ENCODE peak calls at places on chromosome 20, in eight cellular contexts. M is fibroblast of lung, B is breast epithelium, I is neural progenitor cell, F is mammary epithelial cell, W is left ventricle myocardium inferior, C is tibial artery, L is hepatocyte. D is an unnamed sample. For H3K36me3, the result is how much of the 10 kb centered on the place peaks cover.

GRCh38 chr20:52785678-52786077 is 186.5 kb upstream of the TSHZ2 start:
- DNase-seq in M (no peak), B (peak), I (no peak), F (peak), W (peak), C (peak), L (no peak), D (no peak)

GRCh38 chr20:29874476-29875202 is 1382.8 kb upstream of the DEFB115 start:
- DNase-seq in M (no peak), B (no peak), I (no peak), F (no peak), W (no peak), C (no peak), L (no peak), D (no peak)

GRCh38 chr20:32973077-32973717 is 31.0 kb downstream of the SUN5 start:
- DNase-seq in M (no peak), B (no peak), I (no peak), F (no peak), W (no peak), C (no peak), L (no peak), D (no peak)

GRCh38 chr20:10699941-10700340 is 26.1 kb upstream of the JAG1 start:
- DNase-seq in M (no peak), B (no peak), I (no peak), F (no peak), W (no peak), C (no peak), L (no peak), D (no peak)

GRCh38 chr20:63532449-63532971 is 4.7 kb downstream of the PTK6 start:
- DNase-seq in M (no peak), B (no peak), I (peak), F (no peak), W (no peak), C (no peak), L (no peak), D (no peak)

GRCh38 chr20:62587757-62588402 is 54.4 kb upstream of the SLCO4A1 start:
- DNase-seq in M (peak), B (no peak), I (peak), F (no peak), W (no peak), C (no peak), L (peak), D (no peak)

GRCh38 chr20:61719691-61720347 is 345.9 kb downstream of the TAF4 start:
- DNase-seq in M (peak), B (no peak), I (peak), F (no peak), W (no peak), C (no peak), L (no peak), D (no peak)

GRCh38 chr20:49567421-49568256 is at the start of gene PTGIS:
- DNase-seq in M (no peak), B (no peak), I (peak), F (no peak), W (no peak), C (peak), L (peak), D (no peak)

GRCh38 chr20:32292548-32292947 is 15.1 kb downstream of the KIF3B start:
- DNase-seq in M (no peak), B (no peak), I (no peak), F (no peak), W (no peak), C (no peak), L (no peak), D (no peak)

GRCh38 chr20:45819466-45819865 is 7.0 kb downstream of the UBE2C start:
- DNase-seq in M (no peak), B (no peak), I (no peak), F (no peak), W (no peak), C (no peak), L (no peak), D (no peak)

GRCh38 chr20:1335961-1336698 is 7.2 kb upstream of the SDCBP2 start:
- DNase-seq in M (no peak), B (no peak), I (no peak), F (no peak), W (no peak), C (no peak), L (no peak), D (no peak)

GRCh38 chr20:32685541-32686529 is 12.1 kb upstream of the C20orf203 start:
- DNase-seq in M (peak), B (no peak), I (peak), F (no peak), W (peak), C (no peak), L (peak), D (no peak)

GRCh38 chr20:4244700-4245485 is 229.5 kb upstream of the RNF24 start:
- DNase-seq in M (no peak), B (no peak), I (no peak), F (no peak), W (no peak), C (no peak), L (peak), D (no peak)

GRCh38 chr20:722822-723644 is 45.3 kb downstream of the SLC52A3 start:
- DNase-seq in M (no peak), B (no peak), I (no peak), F (no peak), W (no peak), C (no peak), L (no peak), D (no peak)

GRCh38 chr20:57072184-57072583 is 194.3 kb downstream of the BMP7 start:
- DNase-seq in M (no peak), B (no peak), I (no peak), F (no peak), W (no peak), C (no peak), L (no peak), D (no peak)

GRCh38 chr20:59836768-59837167 is 96.7 kb downstream of the SYCP2 start:
- DNase-seq in M (no peak), B (no peak), I (no peak), F (peak), W (no peak), C (no peak), L (no peak), D (no peak)

GRCh38 chr20:59177266-59178250 is 13.9 kb downstream of the ZNF831 start:
- DNase-seq in M (no peak), B (no peak), I (no peak), F (no peak), W (no peak), C (no peak), L (no peak), D (no peak)

GRCh38 chr20:40563296-40563950 is 125.6 kb downstream of the MAFB start:
- DNase-seq in M (peak), B (no peak), I (no peak), F (peak), W (no peak), C (no peak), L (peak), D (peak)

GRCh38 chr20:23667666-23668065 is 21.2 kb downstream of the CST4 start:
- DNase-seq in M (no peak), B (no peak), I (no peak), F (no peak), W (no peak), C (no peak), L (no peak), D (no peak)

GRCh38 chr20:56995635-56996075 is 270.8 kb downstream of the BMP7 start:
- DNase-seq in M (no peak), B (no peak), I (peak), F (peak), W (no peak), C (no peak), L (peak), D (no peak)

GRCh38 chr20:24742989-24743388 is 206.1 kb upstream of the CST7 start:
- DNase-seq in M (no peak), B (no peak), I (no peak), F (no peak), W (no peak), C (no peak), L (no peak), D (no peak)

GRCh38 chr20:24742436-24742835 is 206.6 kb upstream of the CST7 start:
- DNase-seq in M (no peak), B (no peak), I (no peak), F (no peak), W (no peak), C (no peak), L (no peak), D (no peak)

GRCh38 chr20:24743641-24744040 is 205.4 kb upstream of the CST7 start:
- DNase-seq in M (no peak), B (no peak), I (no peak), F (no peak), W (no peak), C (no peak), L (no peak), D (no peak)

GRCh38 chr20:24739751-24740150 is 209.3 kb upstream of the CST7 start:
- DNase-seq in M (no peak), B (no peak), I (no peak), F (no peak), W (no peak), C (no peak), L (no peak), D (no peak)

DNA sequence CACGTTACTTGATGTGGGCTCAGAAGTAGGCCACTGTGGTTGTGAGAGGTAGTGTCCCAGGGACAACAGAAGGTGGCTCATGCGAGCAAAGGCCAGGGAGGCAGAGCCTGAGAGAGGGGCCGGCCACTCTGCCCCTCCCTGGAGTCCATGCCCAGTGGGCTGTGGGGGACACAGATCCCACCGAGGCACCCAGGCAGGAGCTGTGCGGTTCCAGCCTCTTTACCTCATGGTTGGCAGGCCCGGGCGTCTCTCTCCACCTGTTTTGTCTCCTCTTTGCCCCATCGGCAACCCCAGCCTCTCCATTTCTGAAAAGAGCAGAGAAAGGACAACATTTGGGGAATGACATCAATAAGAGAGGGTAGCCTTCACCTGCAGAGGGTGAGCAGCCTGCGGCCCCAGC is 207.4 kb upstream of the CST7 start:
- DNase-seq in M (no peak), B (no peak), I (no peak), F (no peak), W (no peak), C (no peak), L (no peak), D (no peak)
- H3K4me3 ChIP-seq in M (no peak), B (no peak), I (no peak), F (no peak), W (no peak), C (no peak), L (no peak), D (no peak)

GRCh38 chr20:36813784-36814136 is 40.2 kb upstream of the DSN1 start:
- DNase-seq in M (no peak), B (no peak), I (no peak), F (no peak), W (no peak), C (no peak), L (no peak), D (no peak)

GRCh38 chr20:36815454-36816091 is 42.0 kb upstream of the DSN1 start:
- DNase-seq in M (no peak), B (no peak), I (no peak), F (no peak), W (no peak), C (no peak), L (no peak), D (no peak)

GRCh38 chr20:36808317-36809257 is 35.0 kb upstream of the DSN1 start:
- DNase-seq in M (peak), B (no peak), I (peak), F (peak), W (peak), C (peak), L (peak), D (peak)

GRCh38 chr20:36817496-36817895 is 43.9 kb upstream of the DSN1 start:
- DNase-seq in M (no peak), B (no peak), I (no peak), F (no peak), W (no peak), C (no peak), L (no peak), D (no peak)

GRCh38 chr20:36812601-36813000 is 39.0 kb upstream of the DSN1 start:
- DNase-seq in M (no peak), B (no peak), I (no peak), F (no peak), W (no peak), C (no peak), L (no peak), D (no peak)
- H3K36me3 ChIP-seq in M (under half), B (under half), I (under half), F (under half), W (half or more), C (half or more), L (under half), D (under half)

GRCh38 chr20:20085071-20085470 is 32.7 kb downstream of the CFAP61 start:
- DNase-seq in M (no peak), B (no peak), I (no peak), F (no peak), W (peak), C (peak), L (no peak), D (peak)
- TF ChIP-seq CTCF in M (no peak), B (no peak), I (no peak), F (no peak), W (no peak), C (peak), L (no peak), D (no peak)

GRCh38 chr20:53939554-53940355 is 130.6 kb downstream of the BCAS1 start:
- DNase-seq in M (peak), B (peak), I (peak), F (peak), W (peak), C (peak), L (peak), D (peak)
- H3K4me3 ChIP-seq in M (no peak), B (no peak), I (peak), F (no peak), W (peak), C (no peak), L (no peak), D (peak)

GRCh38 chr20:17631576-17632319 is 50.3 kb downstream of the RRBP1 start:
- DNase-seq in M (no peak), B (no peak), I (no peak), F (no peak), W (no peak), C (no peak), L (no peak), D (no peak)
- H3K36me3 ChIP-seq in M (half or more), B (under half), I (under half), F (under half), W (half or more), C (under half), L (under half), D (under half)

GRCh38 chr20:17875106-17875980 is 93.3 kb downstream of the SNX5 start:
- DNase-seq in M (peak), B (peak), I (no peak), F (no peak), W (peak), C (peak), L (peak), D (no peak)

GRCh38 chr20:17873410-17874270 is 95.0 kb downstream of the SNX5 start:
- DNase-seq in M (peak), B (peak), I (peak), F (no peak), W (peak), C (peak), L (peak), D (peak)

GRCh38 chr20:17874271-17875105 is 94.1 kb downstream of the SNX5 start:
- DNase-seq in M (no peak), B (no peak), I (no peak), F (no peak), W (no peak), C (peak), L (no peak), D (no peak)

GRCh38 chr20:17878069-17878911 is 90.3 kb downstream of the SNX5 start:
- DNase-seq in M (no peak), B (no peak), I (no peak), F (no peak), W (no peak), C (no peak), L (no peak), D (no peak)

DNA sequence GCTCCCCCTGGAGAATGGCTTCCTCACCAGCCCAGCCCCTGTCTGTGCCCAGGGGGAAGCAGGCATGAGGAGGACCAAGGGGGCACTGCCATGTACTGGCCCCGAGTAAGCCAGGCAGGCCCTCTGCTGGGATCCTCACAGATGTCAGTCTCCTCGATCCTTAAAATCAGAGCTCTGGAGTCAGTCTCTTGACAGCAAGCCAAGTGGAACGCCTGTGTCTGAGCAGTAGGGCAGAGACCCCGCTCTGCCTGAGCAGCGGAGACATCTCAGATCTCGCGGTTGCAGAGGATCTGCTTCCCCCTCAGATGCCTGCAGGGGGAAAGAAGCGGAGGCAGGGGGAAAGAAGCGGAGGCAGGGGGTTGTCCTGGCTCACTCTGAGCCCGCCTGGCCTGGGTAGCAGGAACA is 92.6 kb downstream of the SNX5 start:
- DNase-seq in M (no peak), B (no peak), I (peak), F (no peak), W (no peak), C (no peak), L (peak), D (no peak)
- TF ChIP-seq CTCF in M (no peak), B (no peak), I (no peak), F (no peak), W (no peak), C (no peak), L (peak), D (no peak)

DNA sequence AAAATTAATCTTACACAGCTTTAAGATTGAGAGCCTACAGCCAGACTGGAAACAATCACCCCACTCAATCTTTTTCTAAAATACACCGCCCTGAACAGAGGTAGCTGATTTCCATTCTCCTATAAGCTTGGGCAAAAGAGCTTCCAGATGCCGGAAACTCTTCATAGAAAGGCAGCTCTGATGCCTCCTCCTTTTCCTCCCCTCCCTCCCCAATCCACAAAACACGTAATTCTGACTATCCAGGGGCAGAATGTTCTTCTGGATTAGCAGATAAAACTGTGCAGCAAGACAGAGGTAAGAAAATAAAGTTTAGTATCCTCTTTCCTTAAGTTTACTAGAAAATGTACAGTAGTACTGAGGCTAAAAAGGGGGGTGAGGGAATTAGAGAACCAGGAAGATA is 15.8 kb downstream of the ADNP start:
- DNase-seq in M (peak), B (no peak), I (no peak), F (peak), W (no peak), C (no peak), L (no peak), D (no peak)
- H3K4me3 ChIP-seq in M (no peak), B (no peak), I (no peak), F (no peak), W (no peak), C (no peak), L (no peak), D (peak)

D was measured in thoracic aorta.